ENCODE peak calls at places on chromosomes 7 and 10, in five cellular contexts. G, V, Y, D and S are unnamed samples.

GRCh38 chr7:4638781-4639575 is 43.1 kb upstream of the FOXK1 start:
- DNase-seq in G (no peak), V (no peak), Y (no peak), D (no peak), S (no peak)

GRCh38 chr10:117201826-117202225 is 4.5 kb downstream of the KCNK18 start:
- DNase-seq in G (no peak), V (no peak), Y (no peak), D (no peak), S (no peak)

GRCh38 chr7:158865462-158865922 is 9.1 kb downstream of the DYNC2I1 start:
- DNase-seq in G (no peak), V (peak; percentile 60), Y (peak; percentile 29), D (no peak), S (no peak)

GRCh38 chr10:15579605-15580004 is 140.1 kb downstream of the ITGA8 start:
- DNase-seq in G (no peak), V (no peak), Y (peak; percentile 52), D (no peak), S (no peak)

GRCh38 chr10:79445217-79445707 is at the start of gene ZCCHC24:
- DNase-seq in G (peak; percentile 28), V (no peak), Y (peak; percentile 34), D (no peak), S (peak; percentile 38)

GRCh38 chr10:112721080-112721698 is 228.9 kb upstream of the TCF7L2 start:
- DNase-seq in G (no peak), V (peak; percentile 46), Y (peak; percentile 54), D (no peak), S (no peak)

GRCh38 chr7:30406664-30407425 is 71.7 kb downstream of the NOD1 start:
- DNase-seq in G (no peak), V (no peak), Y (no peak), D (no peak), S (no peak)

GRCh38 chr10:127386606-127387327 is 162.3 kb upstream of the NPS start:
- DNase-seq in G (no peak), V (no peak), Y (no peak), D (no peak), S (no peak)

GRCh38 chr10:132239126-132240031 is 52.6 kb downstream of the DPYSL4 start:
- DNase-seq in G (no peak), V (no peak), Y (no peak), D (no peak), S (peak; percentile 57)

GRCh38 chr7:19928247-19928646 is 154.8 kb upstream of the TMEM196 start:
- DNase-seq in G (no peak), V (no peak), Y (no peak), D (no peak), S (no peak)

GRCh38 chr7:70570961-70571360 is 561.0 kb upstream of the GALNT17 start:
- DNase-seq in G (no peak), V (no peak), Y (no peak), D (no peak), S (no peak)

GRCh38 chr7:150686030-150686626 is 622 bp downstream of the GIMAP2 start:
- DNase-seq in G (no peak), V (no peak), Y (peak; percentile 63), D (no peak), S (no peak)

GRCh38 chr7:19353158-19353557 is 207.9 kb upstream of the FERD3L start:
- DNase-seq in G (no peak), V (no peak), Y (no peak), D (no peak), S (no peak)

GRCh38 chr10:106931159-106931852 is 233.2 kb downstream of the SORCS1 start:
- DNase-seq in G (no peak), V (peak; percentile 40), Y (no peak), D (no peak), S (no peak)

GRCh38 chr10:118458957-118459641 is 117.0 kb upstream of the FAM204A start:
- DNase-seq in G (no peak), V (peak; percentile 18), Y (no peak), D (no peak), S (no peak)

GRCh38 chr10:47349941-47350371 is 1.8 kb downstream of the RBP3 start:
- DNase-seq in G (no peak), V (no peak), Y (no peak), D (no peak), S (no peak)

GRCh38 chr10:31871266-31871887 is 57.3 kb downstream of the ARHGAP12 start:
- DNase-seq in G (no peak), V (no peak), Y (no peak), D (no peak), S (no peak)

GRCh38 chr10:31873724-31874123 is 54.9 kb downstream of the ARHGAP12 start:
- DNase-seq in G (no peak), V (no peak), Y (no peak), D (no peak), S (no peak)

GRCh38 chr10:31875608-31876007 is 53.0 kb downstream of the ARHGAP12 start:
- DNase-seq in G (no peak), V (no peak), Y (no peak), D (no peak), S (no peak)

GRCh38 chr10:31878486-31878885 is 50.1 kb downstream of the ARHGAP12 start:
- DNase-seq in G (no peak), V (no peak), Y (no peak), D (no peak), S (no peak)

DNA sequence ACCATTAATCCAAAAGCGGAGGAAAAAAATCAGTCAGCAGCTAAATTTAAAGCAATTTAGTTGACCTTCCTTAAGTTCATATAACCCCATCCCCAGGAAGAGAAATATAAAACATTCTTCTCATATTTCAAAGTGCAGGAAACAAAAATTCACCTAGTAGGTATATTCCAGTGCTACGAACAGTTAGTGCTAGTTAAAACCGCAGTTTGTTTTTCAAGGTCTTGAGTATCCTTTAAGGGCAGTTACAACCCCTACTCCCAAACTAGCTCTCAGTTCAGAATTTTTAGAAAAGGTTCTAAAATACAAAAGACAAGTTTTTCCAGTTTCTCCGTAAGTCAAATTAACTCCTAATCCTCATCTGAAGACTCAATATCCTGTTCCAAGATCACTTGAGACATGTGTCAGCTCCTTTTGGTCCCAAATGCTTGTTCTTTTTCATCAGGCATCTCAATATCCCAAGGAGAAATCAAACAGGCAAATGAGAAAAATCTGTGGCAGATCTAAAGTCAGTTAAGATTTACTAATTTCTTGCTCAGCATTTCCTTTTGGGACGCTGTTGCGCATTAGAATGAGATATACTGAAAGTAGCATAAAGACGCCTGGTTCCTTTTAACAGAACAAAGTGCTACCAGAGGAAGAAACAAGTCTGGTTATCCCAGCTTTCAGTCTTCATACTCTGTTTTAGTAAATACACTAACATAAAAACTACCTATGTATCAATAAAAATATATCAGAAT is 51.8 kb downstream of the ARHGAP12 start:
- DNase-seq in G (no peak), V (no peak), Y (no peak), D (no peak), S (no peak)
- TF ChIP-seq CTCF in G (no peak), V (no peak), Y (no peak), D (no peak), S (no peak)

GRCh38 chr10:100022403-100022802 is 12.7 kb upstream of the DNMBP start:
- DNase-seq in G (no peak), V (no peak), Y (no peak), D (no peak), S (no peak)

GRCh38 chr10:100021322-100021721 is 11.6 kb upstream of the DNMBP start:
- DNase-seq in G (no peak), V (no peak), Y (no peak), D (no peak), S (no peak)

GRCh38 chr10:100020883-100021248 is 11.1 kb upstream of the DNMBP start:
- DNase-seq in G (no peak), V (no peak), Y (no peak), D (no peak), S (peak; percentile 60)

GRCh38 chr10:100020161-100020882 is 10.6 kb upstream of the DNMBP start:
- DNase-seq in G (no peak), V (no peak), Y (no peak), D (no peak), S (no peak)

GRCh38 chr10:100019824-100020160 is 10.0 kb upstream of the DNMBP start:
- DNase-seq in G (no peak), V (peak; percentile 55), Y (no peak), D (no peak), S (no peak)
- TF ChIP-seq CTCF in G (peak; percentile 37), V (no peak), Y (no peak), D (no peak), S (no peak)

GRCh38 chr7:87625101-87625500 is 3.1 kb upstream of the RUNDC3B start:
- DNase-seq in G (no peak), V (no peak), Y (no peak), D (no peak), S (no peak)

GRCh38 chr7:87627634-87627994 is 584 bp upstream of the RUNDC3B start:
- DNase-seq in G (no peak), V (no peak), Y (no peak), D (no peak), S (no peak)

GRCh38 chr7:87624628-87625027 is 3.6 kb upstream of the RUNDC3B start:
- DNase-seq in G (no peak), V (no peak), Y (no peak), D (no peak), S (no peak)

DNA sequence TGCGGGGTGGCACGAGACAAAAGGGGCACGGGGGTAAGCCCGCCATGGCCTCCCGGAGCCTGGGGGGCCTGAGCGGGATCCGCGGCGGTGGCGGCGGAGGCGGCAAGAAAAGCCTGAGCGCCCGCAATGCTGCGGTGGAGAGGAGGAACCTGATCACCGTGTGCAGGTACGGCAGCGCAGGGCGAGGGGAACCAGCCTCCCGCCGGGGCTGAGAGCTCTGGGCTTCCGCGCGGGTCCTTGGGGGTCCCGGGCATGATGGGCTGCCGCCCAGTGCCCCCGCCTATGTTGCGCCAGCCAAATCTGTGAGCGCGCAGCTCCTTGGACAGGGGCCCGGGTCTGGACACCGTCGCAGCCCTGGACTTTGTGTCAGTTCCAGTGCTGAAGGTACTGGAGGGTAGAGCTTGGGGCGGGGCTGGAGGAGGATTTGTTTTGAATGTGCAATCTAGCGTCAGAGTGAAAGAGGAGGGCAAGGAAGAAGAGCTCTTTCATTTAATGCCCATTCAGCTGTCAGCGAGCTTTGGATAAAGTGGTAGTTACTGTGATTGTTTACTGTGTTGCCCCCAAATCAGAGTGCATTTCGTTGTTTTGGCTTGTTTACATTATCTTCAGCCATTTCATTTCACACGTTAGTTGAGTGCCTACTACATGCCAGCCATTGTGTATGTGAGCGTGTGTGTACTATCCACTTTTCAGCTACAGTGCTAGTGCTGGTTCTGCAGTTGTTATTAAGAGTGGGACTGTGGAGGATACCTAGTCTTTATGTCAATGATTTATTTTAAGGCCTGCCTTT is 777 bp downstream of the RUNDC3B start:
- DNase-seq in G (peak; percentile 4), V (peak; percentile 47), Y (peak; percentile 13), D (no peak), S (peak; percentile 42)
- TF ChIP-seq CTCF in G (no peak), V (no peak), Y (no peak), D (no peak), S (no peak)

GRCh38 chr10:34618611-34619010 is 196.5 kb downstream of the PARD3 start:
- DNase-seq in G (no peak), V (no peak), Y (no peak), D (no peak), S (no peak)

GRCh38 chr10:34612446-34612845 is 202.7 kb downstream of the PARD3 start:
- DNase-seq in G (no peak), V (no peak), Y (peak; percentile 19), D (no peak), S (no peak)

GRCh38 chr10:34613491-34613890 is 201.6 kb downstream of the PARD3 start:
- DNase-seq in G (no peak), V (no peak), Y (peak; percentile 53), D (no peak), S (no peak)

GRCh38 chr10:34612938-34613337 is 202.2 kb downstream of the PARD3 start:
- DNase-seq in G (no peak), V (no peak), Y (no peak), D (no peak), S (no peak)

GRCh38 chr10:34615770-34616169 is 199.3 kb downstream of the PARD3 start:
- DNase-seq in G (no peak), V (no peak), Y (no peak), D (no peak), S (no peak)
- TF ChIP-seq CTCF in G (no peak), V (no peak), Y (no peak), D (no peak), S (no peak)